ENCODE peak calls at places on chromosomes 4 and X, in ten cellular contexts. One of them, this sample, is unnamed.

GRCh38 chrX:426881-427280 is 40.2 kb upstream of the PPP2R3B start:
- DNase-seq in CD8-positive, alpha-beta memory T cell: no peak
- DNase-seq in lung microvascular endothelial cell: no peak
- DNase-seq in A549: peak; percentile 70
- DNase-seq in activated T-helper 1 cell treated with anti-CD3 and anti-CD28 coated beads, Interleukin-2, amount 50 U/mL, for 16 hours: no peak
- DNase-seq in NCI-H345: no peak
- DNase-seq in heart right ventricle: no peak
- DNase-seq in iris pigment epithelial cell: peak; percentile 53
- DNase-seq in activated naive CD8-positive, alpha-beta T cell treated with anti-CD3 and anti-CD28 coated beads for 36 hours: no peak
- DNase-seq in CD4-positive, CD25-positive, alpha-beta regulatory T cell: no peak
- DNase-seq in this sample: no peak

GRCh38 chrX:124217289-124218251 is 114.9 kb upstream of the TEX13D start:
- DNase-seq in activated naive CD8-positive, alpha-beta T cell treated with anti-CD3 and anti-CD28 coated beads for 36 hours: peak; percentile 66
- DNase-seq in activated T-helper 1 cell treated with anti-CD3 and anti-CD28 coated beads, Interleukin-2, amount 50 U/mL, for 16 hours: peak; percentile 34
- DNase-seq in A549: no peak
- DNase-seq in NCI-H345: peak; percentile 76
- DNase-seq in iris pigment epithelial cell: peak; percentile 22
- DNase-seq in lung microvascular endothelial cell: no peak
- DNase-seq in CD4-positive, CD25-positive, alpha-beta regulatory T cell: peak; percentile 77
- DNase-seq in CD8-positive, alpha-beta memory T cell: peak; percentile 33
- DNase-seq in heart right ventricle: no peak
- DNase-seq in this sample: no peak

GRCh38 chrX:23493941-23494374 is 159.3 kb downstream of the PTCHD1 start:
- DNase-seq in CD4-positive, CD25-positive, alpha-beta regulatory T cell: peak; percentile 1
- DNase-seq in NCI-H345: no peak
- DNase-seq in A549: no peak
- DNase-seq in iris pigment epithelial cell: peak; percentile 50
- DNase-seq in activated T-helper 1 cell treated with anti-CD3 and anti-CD28 coated beads, Interleukin-2, amount 50 U/mL, for 16 hours: no peak
- DNase-seq in activated naive CD8-positive, alpha-beta T cell treated with anti-CD3 and anti-CD28 coated beads for 36 hours: no peak
- DNase-seq in heart right ventricle: no peak
- DNase-seq in lung microvascular endothelial cell: no peak
- DNase-seq in CD8-positive, alpha-beta memory T cell: no peak
- DNase-seq in this sample: no peak

GRCh38 chr4:121519236-121519838 is 138.5 kb upstream of the QRFPR start:
- DNase-seq in CD8-positive, alpha-beta memory T cell: no peak
- DNase-seq in lung microvascular endothelial cell: no peak
- DNase-seq in CD4-positive, CD25-positive, alpha-beta regulatory T cell: no peak
- DNase-seq in A549: no peak
- DNase-seq in activated T-helper 1 cell treated with anti-CD3 and anti-CD28 coated beads, Interleukin-2, amount 50 U/mL, for 16 hours: no peak
- DNase-seq in heart right ventricle: no peak
- DNase-seq in NCI-H345: no peak
- DNase-seq in iris pigment epithelial cell: no peak
- DNase-seq in activated naive CD8-positive, alpha-beta T cell treated with anti-CD3 and anti-CD28 coated beads for 36 hours: no peak
- DNase-seq in this sample: no peak

GRCh38 chr4:55398461-55398860 is 2.7 kb downstream of the TMEM165 start:
- DNase-seq in CD8-positive, alpha-beta memory T cell: no peak
- DNase-seq in activated naive CD8-positive, alpha-beta T cell treated with anti-CD3 and anti-CD28 coated beads for 36 hours: no peak
- DNase-seq in A549: no peak
- DNase-seq in lung microvascular endothelial cell: no peak
- DNase-seq in NCI-H345: no peak
- DNase-seq in activated T-helper 1 cell treated with anti-CD3 and anti-CD28 coated beads, Interleukin-2, amount 50 U/mL, for 16 hours: no peak
- DNase-seq in heart right ventricle: no peak
- DNase-seq in iris pigment epithelial cell: peak; percentile 61
- DNase-seq in CD4-positive, CD25-positive, alpha-beta regulatory T cell: no peak
- DNase-seq in this sample: no peak

GRCh38 chr4:83931659-83932058 is 395.8 kb downstream of the GPAT3 start:
- DNase-seq in heart right ventricle: no peak
- DNase-seq in NCI-H345: no peak
- DNase-seq in A549: no peak
- DNase-seq in lung microvascular endothelial cell: no peak
- DNase-seq in iris pigment epithelial cell: no peak
- DNase-seq in activated naive CD8-positive, alpha-beta T cell treated with anti-CD3 and anti-CD28 coated beads for 36 hours: no peak
- DNase-seq in CD4-positive, CD25-positive, alpha-beta regulatory T cell: no peak
- DNase-seq in activated T-helper 1 cell treated with anti-CD3 and anti-CD28 coated beads, Interleukin-2, amount 50 U/mL, for 16 hours: no peak
- DNase-seq in CD8-positive, alpha-beta memory T cell: no peak
- DNase-seq in this sample: no peak

GRCh38 chrX:132171478-132171877 is 43.7 kb upstream of the FRMD7 start:
- DNase-seq in A549: no peak
- DNase-seq in CD4-positive, CD25-positive, alpha-beta regulatory T cell: peak; percentile 2
- DNase-seq in heart right ventricle: no peak
- DNase-seq in NCI-H345: no peak
- DNase-seq in activated naive CD8-positive, alpha-beta T cell treated with anti-CD3 and anti-CD28 coated beads for 36 hours: no peak
- DNase-seq in activated T-helper 1 cell treated with anti-CD3 and anti-CD28 coated beads, Interleukin-2, amount 50 U/mL, for 16 hours: no peak
- DNase-seq in iris pigment epithelial cell: no peak
- DNase-seq in lung microvascular endothelial cell: peak; percentile 19
- DNase-seq in CD8-positive, alpha-beta memory T cell: no peak
- DNase-seq in this sample: no peak

GRCh38 chr4:153217440-153217839 is 13.2 kb downstream of the TRIM2 start:
- DNase-seq in NCI-H345: no peak
- DNase-seq in activated naive CD8-positive, alpha-beta T cell treated with anti-CD3 and anti-CD28 coated beads for 36 hours: no peak
- DNase-seq in activated T-helper 1 cell treated with anti-CD3 and anti-CD28 coated beads, Interleukin-2, amount 50 U/mL, for 16 hours: no peak
- DNase-seq in heart right ventricle: no peak
- DNase-seq in iris pigment epithelial cell: no peak
- DNase-seq in CD8-positive, alpha-beta memory T cell: no peak
- DNase-seq in CD4-positive, CD25-positive, alpha-beta regulatory T cell: no peak
- DNase-seq in A549: no peak
- DNase-seq in lung microvascular endothelial cell: no peak
- DNase-seq in this sample: no peak

GRCh38 chrX:133983974-133984578 is 1.3 kb downstream of the GPC3 start:
- DNase-seq in lung microvascular endothelial cell: no peak
- DNase-seq in CD8-positive, alpha-beta memory T cell: no peak
- DNase-seq in activated naive CD8-positive, alpha-beta T cell treated with anti-CD3 and anti-CD28 coated beads for 36 hours: no peak
- DNase-seq in activated T-helper 1 cell treated with anti-CD3 and anti-CD28 coated beads, Interleukin-2, amount 50 U/mL, for 16 hours: no peak
- DNase-seq in A549: no peak
- DNase-seq in iris pigment epithelial cell: no peak
- DNase-seq in heart right ventricle: no peak
- DNase-seq in NCI-H345: no peak
- DNase-seq in CD4-positive, CD25-positive, alpha-beta regulatory T cell: no peak
- DNase-seq in this sample: no peak

GRCh38 chrX:103797691-103798090 is 21.1 kb downstream of the PLP1 start:
- DNase-seq in CD8-positive, alpha-beta memory T cell: no peak
- DNase-seq in NCI-H345: no peak
- DNase-seq in lung microvascular endothelial cell: no peak
- DNase-seq in heart right ventricle: no peak
- DNase-seq in iris pigment epithelial cell: peak; percentile 31
- DNase-seq in A549: no peak
- DNase-seq in CD4-positive, CD25-positive, alpha-beta regulatory T cell: no peak
- DNase-seq in activated naive CD8-positive, alpha-beta T cell treated with anti-CD3 and anti-CD28 coated beads for 36 hours: no peak
- DNase-seq in activated T-helper 1 cell treated with anti-CD3 and anti-CD28 coated beads, Interleukin-2, amount 50 U/mL, for 16 hours: no peak
- DNase-seq in this sample: no peak

GRCh38 chr4:88177981-88178632 is 19.7 kb upstream of the ABCG2 start:
- DNase-seq in activated naive CD8-positive, alpha-beta T cell treated with anti-CD3 and anti-CD28 coated beads for 36 hours: no peak
- DNase-seq in CD4-positive, CD25-positive, alpha-beta regulatory T cell: peak; percentile 22
- DNase-seq in iris pigment epithelial cell: peak; percentile 90
- DNase-seq in A549: peak; percentile 46
- DNase-seq in lung microvascular endothelial cell: no peak
- DNase-seq in heart right ventricle: no peak
- DNase-seq in NCI-H345: no peak
- DNase-seq in activated T-helper 1 cell treated with anti-CD3 and anti-CD28 coated beads, Interleukin-2, amount 50 U/mL, for 16 hours: no peak
- DNase-seq in CD8-positive, alpha-beta memory T cell: no peak
- DNase-seq in this sample: no peak

GRCh38 chr4:153997506-153997905 is 208.6 kb upstream of the SFRP2 start:
- DNase-seq in CD4-positive, CD25-positive, alpha-beta regulatory T cell: no peak
- DNase-seq in NCI-H345: no peak
- DNase-seq in CD8-positive, alpha-beta memory T cell: no peak
- DNase-seq in activated T-helper 1 cell treated with anti-CD3 and anti-CD28 coated beads, Interleukin-2, amount 50 U/mL, for 16 hours: no peak
- DNase-seq in activated naive CD8-positive, alpha-beta T cell treated with anti-CD3 and anti-CD28 coated beads for 36 hours: no peak
- DNase-seq in lung microvascular endothelial cell: no peak
- DNase-seq in iris pigment epithelial cell: no peak
- DNase-seq in A549: no peak
- DNase-seq in heart right ventricle: no peak
- DNase-seq in this sample: no peak

GRCh38 chr4:82419451-82419850 is 10.8 kb downstream of the HNRNPDL start:
- DNase-seq in A549: no peak
- DNase-seq in heart right ventricle: no peak
- DNase-seq in CD4-positive, CD25-positive, alpha-beta regulatory T cell: no peak
- DNase-seq in activated T-helper 1 cell treated with anti-CD3 and anti-CD28 coated beads, Interleukin-2, amount 50 U/mL, for 16 hours: no peak
- DNase-seq in activated naive CD8-positive, alpha-beta T cell treated with anti-CD3 and anti-CD28 coated beads for 36 hours: no peak
- DNase-seq in NCI-H345: no peak
- DNase-seq in CD8-positive, alpha-beta memory T cell: no peak
- DNase-seq in iris pigment epithelial cell: no peak
- DNase-seq in lung microvascular endothelial cell: no peak
- DNase-seq in this sample: no peak

GRCh38 chrX:120452131-120452530 is 17.0 kb downstream of the LAMP2 start:
- DNase-seq in activated naive CD8-positive, alpha-beta T cell treated with anti-CD3 and anti-CD28 coated beads for 36 hours: no peak
- DNase-seq in activated T-helper 1 cell treated with anti-CD3 and anti-CD28 coated beads, Interleukin-2, amount 50 U/mL, for 16 hours: no peak
- DNase-seq in CD4-positive, CD25-positive, alpha-beta regulatory T cell: peak; percentile 29
- DNase-seq in lung microvascular endothelial cell: peak; percentile 46
- DNase-seq in NCI-H345: no peak
- DNase-seq in heart right ventricle: no peak
- DNase-seq in A549: peak; percentile 8
- DNase-seq in iris pigment epithelial cell: peak; percentile 51
- DNase-seq in CD8-positive, alpha-beta memory T cell: no peak
- DNase-seq in this sample: no peak

GRCh38 chrX:18047440-18047940 is 173.2 kb downstream of the BEND2 start:
- DNase-seq in lung microvascular endothelial cell: no peak
- DNase-seq in CD8-positive, alpha-beta memory T cell: no peak
- DNase-seq in A549: no peak
- DNase-seq in iris pigment epithelial cell: no peak
- DNase-seq in NCI-H345: no peak
- DNase-seq in CD4-positive, CD25-positive, alpha-beta regulatory T cell: no peak
- DNase-seq in activated T-helper 1 cell treated with anti-CD3 and anti-CD28 coated beads, Interleukin-2, amount 50 U/mL, for 16 hours: no peak
- DNase-seq in heart right ventricle: no peak
- DNase-seq in activated naive CD8-positive, alpha-beta T cell treated with anti-CD3 and anti-CD28 coated beads for 36 hours: no peak
- DNase-seq in this sample: no peak

GRCh38 chr4:152949930-152950329 is 13.8 kb downstream of the FHDC1 start:
- DNase-seq in NCI-H345: no peak
- DNase-seq in iris pigment epithelial cell: no peak
- DNase-seq in activated naive CD8-positive, alpha-beta T cell treated with anti-CD3 and anti-CD28 coated beads for 36 hours: no peak
- DNase-seq in CD4-positive, CD25-positive, alpha-beta regulatory T cell: no peak
- DNase-seq in activated T-helper 1 cell treated with anti-CD3 and anti-CD28 coated beads, Interleukin-2, amount 50 U/mL, for 16 hours: no peak
- DNase-seq in lung microvascular endothelial cell: no peak
- DNase-seq in A549: no peak
- DNase-seq in CD8-positive, alpha-beta memory T cell: no peak
- DNase-seq in heart right ventricle: no peak
- DNase-seq in this sample: no peak

GRCh38 chr4:130359537-130359936 is 1263.6 kb downstream of the C4orf33 start:
- DNase-seq in activated T-helper 1 cell treated with anti-CD3 and anti-CD28 coated beads, Interleukin-2, amount 50 U/mL, for 16 hours: no peak
- DNase-seq in NCI-H345: no peak
- DNase-seq in activated naive CD8-positive, alpha-beta T cell treated with anti-CD3 and anti-CD28 coated beads for 36 hours: no peak
- DNase-seq in iris pigment epithelial cell: peak; percentile 44
- DNase-seq in CD4-positive, CD25-positive, alpha-beta regulatory T cell: no peak
- DNase-seq in lung microvascular endothelial cell: peak; percentile 5
- DNase-seq in CD8-positive, alpha-beta memory T cell: no peak
- DNase-seq in heart right ventricle: no peak
- DNase-seq in A549: no peak
- DNase-seq in this sample: no peak

GRCh38 chr4:179605196-179605595 is 2163.0 kb upstream of the AGA start:
- DNase-seq in CD8-positive, alpha-beta memory T cell: no peak
- DNase-seq in iris pigment epithelial cell: peak; percentile 24
- DNase-seq in CD4-positive, CD25-positive, alpha-beta regulatory T cell: no peak
- DNase-seq in activated T-helper 1 cell treated with anti-CD3 and anti-CD28 coated beads, Interleukin-2, amount 50 U/mL, for 16 hours: no peak
- DNase-seq in NCI-H345: no peak
- DNase-seq in heart right ventricle: no peak
- DNase-seq in activated naive CD8-positive, alpha-beta T cell treated with anti-CD3 and anti-CD28 coated beads for 36 hours: no peak
- DNase-seq in lung microvascular endothelial cell: no peak
- DNase-seq in A549: no peak
- DNase-seq in this sample: no peak

GRCh38 chrX:136574548-136574947 is 42.5 kb downstream of the VGLL1 start:
- DNase-seq in heart right ventricle: no peak
- DNase-seq in A549: no peak
- DNase-seq in NCI-H345: no peak
- DNase-seq in activated T-helper 1 cell treated with anti-CD3 and anti-CD28 coated beads, Interleukin-2, amount 50 U/mL, for 16 hours: no peak
- DNase-seq in CD4-positive, CD25-positive, alpha-beta regulatory T cell: no peak
- DNase-seq in CD8-positive, alpha-beta memory T cell: no peak
- DNase-seq in iris pigment epithelial cell: no peak
- DNase-seq in lung microvascular endothelial cell: no peak
- DNase-seq in activated naive CD8-positive, alpha-beta T cell treated with anti-CD3 and anti-CD28 coated beads for 36 hours: no peak
- DNase-seq in this sample: no peak

GRCh38 chr4:146255463-146255862 is 41.1 kb downstream of the REELD1 start:
- DNase-seq in NCI-H345: no peak
- DNase-seq in activated T-helper 1 cell treated with anti-CD3 and anti-CD28 coated beads, Interleukin-2, amount 50 U/mL, for 16 hours: no peak
- DNase-seq in CD8-positive, alpha-beta memory T cell: no peak
- DNase-seq in heart right ventricle: no peak
- DNase-seq in lung microvascular endothelial cell: no peak
- DNase-seq in A549: no peak
- DNase-seq in CD4-positive, CD25-positive, alpha-beta regulatory T cell: no peak
- DNase-seq in iris pigment epithelial cell: peak; percentile 73
- DNase-seq in activated naive CD8-positive, alpha-beta T cell treated with anti-CD3 and anti-CD28 coated beads for 36 hours: no peak
- DNase-seq in this sample: no peak

GRCh38 chrX:84133023-84133422 is 55.0 kb downstream of the RPS6KA6 start:
- DNase-seq in CD8-positive, alpha-beta memory T cell: no peak
- DNase-seq in activated T-helper 1 cell treated with anti-CD3 and anti-CD28 coated beads, Interleukin-2, amount 50 U/mL, for 16 hours: no peak
- DNase-seq in A549: no peak
- DNase-seq in heart right ventricle: no peak
- DNase-seq in CD4-positive, CD25-positive, alpha-beta regulatory T cell: no peak
- DNase-seq in NCI-H345: no peak
- DNase-seq in lung microvascular endothelial cell: no peak
- DNase-seq in iris pigment epithelial cell: peak; percentile 26
- DNase-seq in activated naive CD8-positive, alpha-beta T cell treated with anti-CD3 and anti-CD28 coated beads for 36 hours: no peak
- DNase-seq in this sample: no peak

GRCh38 chrX:13009256-13009655 is 34.3 kb downstream of the TMSB4X start:
- DNase-seq in lung microvascular endothelial cell: no peak
- DNase-seq in activated T-helper 1 cell treated with anti-CD3 and anti-CD28 coated beads, Interleukin-2, amount 50 U/mL, for 16 hours: no peak
- DNase-seq in CD8-positive, alpha-beta memory T cell: no peak
- DNase-seq in A549: no peak
- DNase-seq in activated naive CD8-positive, alpha-beta T cell treated with anti-CD3 and anti-CD28 coated beads for 36 hours: no peak
- DNase-seq in heart right ventricle: no peak
- DNase-seq in NCI-H345: no peak
- DNase-seq in iris pigment epithelial cell: no peak
- DNase-seq in CD4-positive, CD25-positive, alpha-beta regulatory T cell: no peak
- DNase-seq in this sample: no peak

GRCh38 chr4:10092481-10093272 is 23.9 kb downstream of the WDR1 start:
- DNase-seq in activated T-helper 1 cell treated with anti-CD3 and anti-CD28 coated beads, Interleukin-2, amount 50 U/mL, for 16 hours: no peak
- DNase-seq in activated naive CD8-positive, alpha-beta T cell treated with anti-CD3 and anti-CD28 coated beads for 36 hours: no peak
- DNase-seq in lung microvascular endothelial cell: no peak
- DNase-seq in heart right ventricle: no peak
- DNase-seq in NCI-H345: no peak
- DNase-seq in iris pigment epithelial cell: no peak
- DNase-seq in A549: no peak
- DNase-seq in CD4-positive, CD25-positive, alpha-beta regulatory T cell: no peak
- DNase-seq in CD8-positive, alpha-beta memory T cell: no peak
- DNase-seq in this sample: no peak

GRCh38 chr4:164997324-164997723 is 19.9 kb upstream of the TRIM61 start:
- DNase-seq in A549: no peak
- DNase-seq in iris pigment epithelial cell: peak; percentile 7
- DNase-seq in heart right ventricle: no peak
- DNase-seq in lung microvascular endothelial cell: no peak
- DNase-seq in CD8-positive, alpha-beta memory T cell: no peak
- DNase-seq in activated T-helper 1 cell treated with anti-CD3 and anti-CD28 coated beads, Interleukin-2, amount 50 U/mL, for 16 hours: no peak
- DNase-seq in CD4-positive, CD25-positive, alpha-beta regulatory T cell: no peak
- DNase-seq in NCI-H345: no peak
- DNase-seq in activated naive CD8-positive, alpha-beta T cell treated with anti-CD3 and anti-CD28 coated beads for 36 hours: no peak
- DNase-seq in this sample: no peak

GRCh38 chrX:1034717-1035116 is 177.7 kb downstream of the CRLF2 start:
- DNase-seq in CD8-positive, alpha-beta memory T cell: no peak
- DNase-seq in activated naive CD8-positive, alpha-beta T cell treated with anti-CD3 and anti-CD28 coated beads for 36 hours: no peak
- DNase-seq in lung microvascular endothelial cell: no peak
- DNase-seq in heart right ventricle: no peak
- DNase-seq in iris pigment epithelial cell: no peak
- DNase-seq in A549: no peak
- DNase-seq in NCI-H345: no peak
- DNase-seq in activated T-helper 1 cell treated with anti-CD3 and anti-CD28 coated beads, Interleukin-2, amount 50 U/mL, for 16 hours: no peak
- DNase-seq in CD4-positive, CD25-positive, alpha-beta regulatory T cell: no peak
- DNase-seq in this sample: no peak

GRCh38 chr4:15913631-15913970 is 24.9 kb downstream of the FGFBP1 start:
- DNase-seq in CD8-positive, alpha-beta memory T cell: no peak
- DNase-seq in NCI-H345: no peak
- DNase-seq in heart right ventricle: no peak
- DNase-seq in iris pigment epithelial cell: peak; percentile 99
- DNase-seq in activated T-helper 1 cell treated with anti-CD3 and anti-CD28 coated beads, Interleukin-2, amount 50 U/mL, for 16 hours: no peak
- DNase-seq in lung microvascular endothelial cell: peak; percentile 76
- DNase-seq in activated naive CD8-positive, alpha-beta T cell treated with anti-CD3 and anti-CD28 coated beads for 36 hours: no peak
- DNase-seq in CD4-positive, CD25-positive, alpha-beta regulatory T cell: no peak
- DNase-seq in A549: peak; percentile 31
- DNase-seq in this sample: no peak

GRCh38 chrX:44621088-44621487 is 78.4 kb upstream of the FUNDC1 start:
- DNase-seq in CD4-positive, CD25-positive, alpha-beta regulatory T cell: no peak
- DNase-seq in activated T-helper 1 cell treated with anti-CD3 and anti-CD28 coated beads, Interleukin-2, amount 50 U/mL, for 16 hours: no peak
- DNase-seq in CD8-positive, alpha-beta memory T cell: no peak
- DNase-seq in lung microvascular endothelial cell: no peak
- DNase-seq in iris pigment epithelial cell: no peak
- DNase-seq in activated naive CD8-positive, alpha-beta T cell treated with anti-CD3 and anti-CD28 coated beads for 36 hours: no peak
- DNase-seq in NCI-H345: no peak
- DNase-seq in heart right ventricle: no peak
- DNase-seq in A549: no peak
- DNase-seq in this sample: no peak

GRCh38 chr4:69617083-69617694 is 22.3 kb downstream of the UGT2A2 start:
- DNase-seq in A549: peak; percentile 10
- DNase-seq in activated T-helper 1 cell treated with anti-CD3 and anti-CD28 coated beads, Interleukin-2, amount 50 U/mL, for 16 hours: no peak
- DNase-seq in CD4-positive, CD25-positive, alpha-beta regulatory T cell: peak; percentile 4
- DNase-seq in iris pigment epithelial cell: peak; percentile 50
- DNase-seq in CD8-positive, alpha-beta memory T cell: no peak
- DNase-seq in heart right ventricle: no peak
- DNase-seq in lung microvascular endothelial cell: peak; percentile 8
- DNase-seq in NCI-H345: no peak
- DNase-seq in activated naive CD8-positive, alpha-beta T cell treated with anti-CD3 and anti-CD28 coated beads for 36 hours: no peak
- DNase-seq in this sample: no peak